ENCODE peak calls at places on chromosomes 12 and 14, in eight cellular contexts. One of them, this sample, is unnamed.

GRCh38 chr14:36511981-36512584 is 7.9 kb downstream of the NKX2-1 start:
- DNase-seq in suprapubic skin: no peak
- DNase-seq in left ventricle myocardium inferior: no peak
- DNase-seq in adrenal gland: no peak
- DNase-seq in dorsolateral prefrontal cortex: no peak
- DNase-seq in left lung: no peak
- DNase-seq in AG04450: no peak
- DNase-seq in lower lobe of right lung: no peak
- DNase-seq in this sample: no peak

GRCh38 chr12:53484686-53485567 is 14.3 kb downstream of the MAP3K12 start:
- DNase-seq in suprapubic skin: no peak
- DNase-seq in left ventricle myocardium inferior: no peak
- DNase-seq in adrenal gland: no peak
- DNase-seq in dorsolateral prefrontal cortex: no peak
- DNase-seq in left lung: no peak
- DNase-seq in AG04450: no peak
- DNase-seq in lower lobe of right lung: no peak
- DNase-seq in this sample: peak; percentile 80

GRCh38 chr12:14946856-14947255 is 8.5 kb upstream of the ERP27 start:
- DNase-seq in suprapubic skin: no peak
- DNase-seq in left ventricle myocardium inferior: no peak
- DNase-seq in adrenal gland: no peak
- DNase-seq in dorsolateral prefrontal cortex: no peak
- DNase-seq in left lung: no peak
- DNase-seq in AG04450: no peak
- DNase-seq in lower lobe of right lung: no peak
- DNase-seq in this sample: no peak

GRCh38 chr12:79344855-79345840 is 345.6 kb downstream of the PAWR start:
- DNase-seq in suprapubic skin: no peak
- DNase-seq in left ventricle myocardium inferior: no peak
- DNase-seq in adrenal gland: no peak
- DNase-seq in dorsolateral prefrontal cortex: no peak
- DNase-seq in left lung: no peak
- DNase-seq in AG04450: no peak
- DNase-seq in lower lobe of right lung: no peak
- DNase-seq in this sample: no peak

GRCh38 chr12:51023625-51024395 is 2.4 kb downstream of the SLC11A2 start:
- DNase-seq in suprapubic skin: no peak
- DNase-seq in left ventricle myocardium inferior: no peak
- DNase-seq in adrenal gland: no peak
- DNase-seq in dorsolateral prefrontal cortex: no peak
- DNase-seq in left lung: no peak
- DNase-seq in AG04450: no peak
- DNase-seq in lower lobe of right lung: no peak
- DNase-seq in this sample: no peak

GRCh38 chr14:53792909-53793308 is 163.7 kb downstream of the BMP4 start:
- DNase-seq in suprapubic skin: no peak
- DNase-seq in left ventricle myocardium inferior: no peak
- DNase-seq in adrenal gland: no peak
- DNase-seq in dorsolateral prefrontal cortex: no peak
- DNase-seq in left lung: no peak
- DNase-seq in AG04450: no peak
- DNase-seq in lower lobe of right lung: no peak
- DNase-seq in this sample: no peak

GRCh38 chr14:99181246-99181645 is 90.8 kb downstream of the BCL11B start:
- DNase-seq in suprapubic skin: no peak
- DNase-seq in left ventricle myocardium inferior: no peak
- DNase-seq in adrenal gland: no peak
- DNase-seq in dorsolateral prefrontal cortex: no peak
- DNase-seq in left lung: no peak
- DNase-seq in AG04450: no peak
- DNase-seq in lower lobe of right lung: no peak
- DNase-seq in this sample: no peak

GRCh38 chr14:101400815-101401214 is 160.5 kb upstream of the DIO3 start:
- DNase-seq in suprapubic skin: no peak
- DNase-seq in left ventricle myocardium inferior: no peak
- DNase-seq in adrenal gland: no peak
- DNase-seq in dorsolateral prefrontal cortex: no peak
- DNase-seq in left lung: no peak
- DNase-seq in AG04450: no peak
- DNase-seq in lower lobe of right lung: no peak
- DNase-seq in this sample: peak; percentile 20

GRCh38 chr12:48681416-48681737 is 661 bp downstream of the KANSL2 start:
- DNase-seq in suprapubic skin: no peak
- DNase-seq in left ventricle myocardium inferior: no peak
- DNase-seq in adrenal gland: no peak
- DNase-seq in dorsolateral prefrontal cortex: no peak
- DNase-seq in left lung: no peak
- DNase-seq in AG04450: no peak
- DNase-seq in lower lobe of right lung: no peak
- DNase-seq in this sample: no peak

GRCh38 chr12:28278499-28278898 is 88.2 kb downstream of the CCDC91 start:
- DNase-seq in suprapubic skin: no peak
- DNase-seq in left ventricle myocardium inferior: no peak
- DNase-seq in adrenal gland: no peak
- DNase-seq in dorsolateral prefrontal cortex: no peak
- DNase-seq in left lung: no peak
- DNase-seq in AG04450: no peak
- DNase-seq in lower lobe of right lung: no peak
- DNase-seq in this sample: no peak

GRCh38 chr12:78887008-78887407 is 22.4 kb downstream of the SYT1 start:
- DNase-seq in suprapubic skin: no peak
- DNase-seq in left ventricle myocardium inferior: no peak
- DNase-seq in adrenal gland: no peak
- DNase-seq in dorsolateral prefrontal cortex: no peak
- DNase-seq in left lung: no peak
- DNase-seq in AG04450: no peak
- DNase-seq in lower lobe of right lung: no peak
- DNase-seq in this sample: peak; percentile 53

GRCh38 chr12:113314121-113314529 is 20.8 kb downstream of the SLC8B1 start:
- DNase-seq in suprapubic skin: no peak
- DNase-seq in left ventricle myocardium inferior: no peak
- DNase-seq in adrenal gland: no peak
- DNase-seq in dorsolateral prefrontal cortex: no peak
- DNase-seq in left lung: peak; percentile 5
- DNase-seq in AG04450: no peak
- DNase-seq in lower lobe of right lung: no peak
- DNase-seq in this sample: no peak

GRCh38 chr14:23345987-23346692 is 6.5 kb downstream of the SLC22A17 start:
- DNase-seq in suprapubic skin: no peak
- DNase-seq in left ventricle myocardium inferior: no peak
- DNase-seq in adrenal gland: no peak
- DNase-seq in dorsolateral prefrontal cortex: no peak
- DNase-seq in left lung: no peak
- DNase-seq in AG04450: no peak
- DNase-seq in lower lobe of right lung: no peak
- DNase-seq in this sample: no peak
- TF ChIP-seq CTCF in suprapubic skin: no peak
- TF ChIP-seq CTCF in left ventricle myocardium inferior: peak; percentile 25
- TF ChIP-seq CTCF in adrenal gland: no peak
- TF ChIP-seq CTCF in dorsolateral prefrontal cortex: no peak
- TF ChIP-seq CTCF in left lung: no peak
- TF ChIP-seq CTCF in AG04450: no peak
- TF ChIP-seq CTCF in lower lobe of right lung: no peak
- TF ChIP-seq CTCF in this sample: no peak

GRCh38 chr14:80213602-80214001 is 2.3 kb upstream of the DIO2 start:
- DNase-seq in suprapubic skin: no peak
- DNase-seq in left ventricle myocardium inferior: no peak
- DNase-seq in adrenal gland: peak; percentile 39
- DNase-seq in dorsolateral prefrontal cortex: peak; percentile 17
- DNase-seq in left lung: no peak
- DNase-seq in AG04450: no peak
- DNase-seq in lower lobe of right lung: no peak
- DNase-seq in this sample: peak; percentile 71
- TF ChIP-seq CTCF in suprapubic skin: no peak
- TF ChIP-seq CTCF in left ventricle myocardium inferior: peak; percentile 34
- TF ChIP-seq CTCF in adrenal gland: peak; percentile 47
- TF ChIP-seq CTCF in dorsolateral prefrontal cortex: peak; percentile 41
- TF ChIP-seq CTCF in left lung: no peak
- TF ChIP-seq CTCF in AG04450: peak; percentile 54
- TF ChIP-seq CTCF in lower lobe of right lung: peak; percentile 18
- TF ChIP-seq CTCF in this sample: peak; percentile 89

GRCh38 chr12:106034316-106034715 is 104.4 kb downstream of the NUAK1 start:
- DNase-seq in suprapubic skin: no peak
- DNase-seq in left ventricle myocardium inferior: no peak
- DNase-seq in adrenal gland: no peak
- DNase-seq in dorsolateral prefrontal cortex: no peak
- DNase-seq in left lung: no peak
- DNase-seq in AG04450: no peak
- DNase-seq in lower lobe of right lung: no peak
- DNase-seq in this sample: no peak

GRCh38 chr12:106033161-106033675 is 105.5 kb downstream of the NUAK1 start:
- DNase-seq in suprapubic skin: no peak
- DNase-seq in left ventricle myocardium inferior: no peak
- DNase-seq in adrenal gland: no peak
- DNase-seq in dorsolateral prefrontal cortex: no peak
- DNase-seq in left lung: no peak
- DNase-seq in AG04450: no peak
- DNase-seq in lower lobe of right lung: no peak
- DNase-seq in this sample: no peak

GRCh38 chr12:106031736-106032135 is 107.0 kb downstream of the NUAK1 start:
- DNase-seq in suprapubic skin: no peak
- DNase-seq in left ventricle myocardium inferior: no peak
- DNase-seq in adrenal gland: no peak
- DNase-seq in dorsolateral prefrontal cortex: no peak
- DNase-seq in left lung: no peak
- DNase-seq in AG04450: no peak
- DNase-seq in lower lobe of right lung: no peak
- DNase-seq in this sample: no peak

GRCh38 chr12:106030210-106031175 is 108.3 kb downstream of the NUAK1 start:
- DNase-seq in suprapubic skin: no peak
- DNase-seq in left ventricle myocardium inferior: no peak
- DNase-seq in adrenal gland: no peak
- DNase-seq in dorsolateral prefrontal cortex: no peak
- DNase-seq in left lung: no peak
- DNase-seq in AG04450: peak; percentile 82
- DNase-seq in lower lobe of right lung: no peak
- DNase-seq in this sample: peak; percentile 90

GRCh38 chr12:106032141-106032925 is 106.4 kb downstream of the NUAK1 start:
- DNase-seq in suprapubic skin: no peak
- DNase-seq in left ventricle myocardium inferior: no peak
- DNase-seq in adrenal gland: no peak
- DNase-seq in dorsolateral prefrontal cortex: no peak
- DNase-seq in left lung: no peak
- DNase-seq in AG04450: no peak
- DNase-seq in lower lobe of right lung: no peak
- DNase-seq in this sample: no peak
- TF ChIP-seq CTCF in suprapubic skin: no peak
- TF ChIP-seq CTCF in left ventricle myocardium inferior: peak; percentile 27
- TF ChIP-seq CTCF in adrenal gland: no peak
- TF ChIP-seq CTCF in dorsolateral prefrontal cortex: no peak
- TF ChIP-seq CTCF in left lung: no peak
- TF ChIP-seq CTCF in AG04450: no peak
- TF ChIP-seq CTCF in lower lobe of right lung: no peak
- TF ChIP-seq CTCF in this sample: peak; percentile 18

GRCh38 chr12:58809064-58809607 is 111.2 kb downstream of the LRIG3 start:
- DNase-seq in suprapubic skin: no peak
- DNase-seq in left ventricle myocardium inferior: no peak
- DNase-seq in adrenal gland: no peak
- DNase-seq in dorsolateral prefrontal cortex: no peak
- DNase-seq in left lung: no peak
- DNase-seq in AG04450: peak; percentile 10
- DNase-seq in lower lobe of right lung: no peak
- DNase-seq in this sample: no peak

GRCh38 chr12:58801986-58802385 is 118.3 kb downstream of the LRIG3 start:
- DNase-seq in suprapubic skin: no peak
- DNase-seq in left ventricle myocardium inferior: no peak
- DNase-seq in adrenal gland: no peak
- DNase-seq in dorsolateral prefrontal cortex: no peak
- DNase-seq in left lung: no peak
- DNase-seq in AG04450: no peak
- DNase-seq in lower lobe of right lung: no peak
- DNase-seq in this sample: no peak

GRCh38 chr12:58803893-58804292 is 116.4 kb downstream of the LRIG3 start:
- DNase-seq in suprapubic skin: no peak
- DNase-seq in left ventricle myocardium inferior: no peak
- DNase-seq in adrenal gland: peak; percentile 15
- DNase-seq in dorsolateral prefrontal cortex: no peak
- DNase-seq in left lung: no peak
- DNase-seq in AG04450: peak; percentile 59
- DNase-seq in lower lobe of right lung: no peak
- DNase-seq in this sample: peak; percentile 59

GRCh38 chr12:58804749-58805148 is 115.6 kb downstream of the LRIG3 start:
- DNase-seq in suprapubic skin: no peak
- DNase-seq in left ventricle myocardium inferior: no peak
- DNase-seq in adrenal gland: no peak
- DNase-seq in dorsolateral prefrontal cortex: no peak
- DNase-seq in left lung: no peak
- DNase-seq in AG04450: no peak
- DNase-seq in lower lobe of right lung: no peak
- DNase-seq in this sample: no peak
- TF ChIP-seq CTCF in suprapubic skin: no peak
- TF ChIP-seq CTCF in left ventricle myocardium inferior: peak; percentile 40
- TF ChIP-seq CTCF in adrenal gland: no peak
- TF ChIP-seq CTCF in dorsolateral prefrontal cortex: no peak
- TF ChIP-seq CTCF in left lung: no peak
- TF ChIP-seq CTCF in AG04450: peak; percentile 33
- TF ChIP-seq CTCF in lower lobe of right lung: no peak
- TF ChIP-seq CTCF in this sample: peak; percentile 60

This sample was measured in HFFc6.